ENCODE peak calls at places on chromosomes 11 and 22, in eight cellular contexts. I, P, Z, A, B, O, S and C are unnamed samples.

GRCh38 chr11:128483211-128483788 is 104.1 kb downstream of the ETS1 start:
- DNase-seq in I (peak; percentile 79), P (no peak), Z (no peak), A (no peak), B (no peak), O (no peak), S (no peak), C (no peak)

GRCh38 chr22:42231929-42232328 is 38.5 kb downstream of the TCF20 start:
- DNase-seq in I (no peak), P (no peak), Z (no peak), A (no peak), B (no peak), O (no peak), S (no peak), C (no peak)

GRCh38 chr22:44003776-44004460 is 20.2 kb upstream of the PARVB start:
- DNase-seq in I (no peak), P (no peak), Z (peak; percentile 70), A (peak; percentile 7), B (no peak), O (peak; percentile 37), S (no peak), C (no peak)

GRCh38 chr22:44538071-44538470 is 40.0 kb upstream of the RTL6 start:
- DNase-seq in I (no peak), P (no peak), Z (no peak), A (no peak), B (no peak), O (no peak), S (peak; percentile 3), C (no peak)

GRCh38 chr11:10288316-10288715 is 5.7 kb downstream of the SBF2 start:
- DNase-seq in I (no peak), P (no peak), Z (no peak), A (no peak), B (no peak), O (no peak), S (no peak), C (no peak)

GRCh38 chr11:62726156-62727006 is 876 bp downstream of the HNRNPUL2 start:
- DNase-seq in I (no peak), P (no peak), Z (no peak), A (no peak), B (no peak), O (peak; percentile 29), S (no peak), C (no peak)

GRCh38 chr22:36239150-36239400 is 252 bp downstream of the APOL2 start:
- DNase-seq in I (no peak), P (no peak), Z (no peak), A (no peak), B (peak; percentile 29), O (no peak), S (no peak), C (no peak)

GRCh38 chr11:22625448-22626287 is at the start of gene FANCF:
- DNase-seq in I (peak; percentile 100), P (peak; percentile 97), Z (peak; percentile 99), A (peak; percentile 89), B (peak; percentile 88), O (peak; percentile 96), S (peak; percentile 97), C (peak; percentile 97)

DNA sequence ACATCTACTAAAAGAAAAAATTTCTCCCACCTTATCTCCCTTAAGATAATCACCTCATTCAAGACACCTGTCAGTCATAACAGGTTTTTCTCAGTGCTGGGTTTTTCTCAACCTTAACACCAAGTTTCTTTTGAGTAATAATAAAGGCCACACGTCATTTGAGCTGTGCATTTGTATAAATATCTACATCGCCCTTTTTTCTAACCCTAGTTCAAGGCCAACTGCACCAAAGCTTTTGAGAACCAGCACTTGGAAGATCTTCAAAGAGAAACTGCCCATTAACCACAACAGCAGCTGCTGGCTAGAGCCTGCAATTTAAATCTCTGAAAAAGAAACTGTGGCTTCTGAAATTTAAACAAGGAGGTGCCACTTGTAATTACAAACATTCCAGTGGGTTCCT is 6.9 kb downstream of the CADM1 start:
- DNase-seq in I (peak; percentile 38), P (no peak), Z (no peak), A (no peak), B (no peak), O (no peak), S (peak; percentile 67), C (no peak)
- H3K4me3 ChIP-seq in I (no peak overlapping the region), P (no peak overlapping the region), Z (no peak overlapping the region), A (no peak overlapping the region), B (no peak overlapping the region), O (no peak overlapping the region), S (no peak overlapping the region), C (no peak overlapping the region)

DNA sequence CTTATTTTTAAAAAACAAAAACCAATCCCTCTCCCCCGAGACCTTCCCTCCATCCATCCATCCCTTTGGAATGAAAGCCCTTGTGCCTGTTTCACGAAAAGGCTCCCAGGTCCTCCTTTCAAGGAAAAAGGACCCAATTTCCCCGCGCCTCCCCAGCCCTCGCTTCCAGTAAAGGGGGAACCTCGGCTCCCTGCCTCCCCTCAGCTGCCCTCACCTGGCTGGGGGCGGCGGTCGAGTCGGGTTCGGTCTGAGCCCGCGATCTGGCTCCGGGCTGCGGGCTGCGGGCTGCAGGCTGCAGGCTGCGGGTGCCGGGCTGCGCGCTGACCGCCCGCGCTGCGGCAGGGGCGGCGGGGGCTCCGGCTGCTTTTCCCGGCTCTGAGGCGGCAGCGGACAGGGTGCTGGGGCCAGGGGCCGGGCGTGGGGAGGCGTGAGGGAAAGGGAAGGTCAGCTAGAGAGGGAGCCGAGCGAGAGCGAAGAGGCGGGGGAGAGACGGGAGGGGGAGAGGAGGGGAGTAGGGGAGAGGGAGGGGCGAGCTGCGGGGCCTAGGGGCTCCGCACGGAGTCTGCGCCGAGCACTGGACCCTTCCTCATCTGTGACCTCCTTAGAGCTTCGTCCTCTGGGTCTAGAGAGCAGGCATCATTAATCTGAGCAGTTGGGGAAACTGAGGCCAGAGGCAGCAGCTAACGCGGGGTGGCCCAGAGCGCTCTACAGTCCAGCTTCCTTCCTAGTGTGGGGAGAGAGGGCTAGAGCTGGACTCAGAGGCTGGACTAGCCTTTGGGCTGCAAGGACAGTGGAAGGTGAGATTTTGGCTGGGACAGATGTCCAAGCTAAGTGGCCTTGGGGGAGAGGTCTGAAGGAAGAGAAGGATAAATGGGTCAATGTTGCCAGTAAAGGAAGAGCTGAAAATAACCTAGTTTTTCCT is at the start of gene C1QTNF4:
- DNase-seq in I (no peak), P (no peak), Z (peak; percentile 70), A (no peak), B (peak; percentile 86), O (no peak), S (no peak), C (no peak)
- TF ChIP-seq REST in I (no peak), P (no peak), Z (no peak), A (no peak), B (no peak), O (no peak), S (no peak), C (no peak)

GRCh38 chr11:108669261-108669660 is 4.4 kb downstream of the DDX10 start:
- DNase-seq in I (no peak), P (no peak), Z (no peak), A (no peak), B (no peak), O (no peak), S (no peak), C (no peak)
- TF ChIP-seq POLR2AphosphoS5 in I (no peak), P (no peak), Z (no peak), A (no peak), B (no peak), O (no peak), S (no peak), C (no peak)

GRCh38 chr11:124069429-124070401 is 28.6 kb upstream of the OR10G7 start:
- DNase-seq in I (peak; percentile 13), P (no peak), Z (peak; percentile 86), A (peak; percentile 42), B (peak; percentile 50), O (peak; percentile 68), S (peak; percentile 42), C (peak; percentile 26)
- H3K4me3 ChIP-seq in I (no peak overlapping the region), P (no peak overlapping the region), Z (peak overlapping the region; percentile 53), A (peak overlapping the region; percentile 18), B (peak overlapping the region; percentile 27), O (peak overlapping the region; percentile 41), S (no peak overlapping the region), C (no peak overlapping the region)

GRCh38 chr22:46537946-46538815 is 761 bp upstream of the CELSR1 start:
- DNase-seq in I (no peak), P (no peak), Z (peak; percentile 70), A (no peak), B (peak; percentile 69), O (no peak), S (no peak), C (no peak)
- TF ChIP-seq REST in I (no peak), P (no peak), Z (no peak), A (no peak), B (no peak), O (no peak), S (no peak), C (no peak)

GRCh38 chr11:57758174-57758573 is 3.4 kb upstream of the CTNND1 start:
- DNase-seq in I (no peak), P (no peak), Z (no peak), A (no peak), B (no peak), O (no peak), S (peak; percentile 61), C (no peak)

GRCh38 chr11:57751676-57752253 is at the start of gene BTBD18:
- DNase-seq in I (no peak), P (no peak), Z (peak; percentile 89), A (no peak), B (peak; percentile 67), O (peak; percentile 44), S (peak; percentile 83), C (no peak)

DNA sequence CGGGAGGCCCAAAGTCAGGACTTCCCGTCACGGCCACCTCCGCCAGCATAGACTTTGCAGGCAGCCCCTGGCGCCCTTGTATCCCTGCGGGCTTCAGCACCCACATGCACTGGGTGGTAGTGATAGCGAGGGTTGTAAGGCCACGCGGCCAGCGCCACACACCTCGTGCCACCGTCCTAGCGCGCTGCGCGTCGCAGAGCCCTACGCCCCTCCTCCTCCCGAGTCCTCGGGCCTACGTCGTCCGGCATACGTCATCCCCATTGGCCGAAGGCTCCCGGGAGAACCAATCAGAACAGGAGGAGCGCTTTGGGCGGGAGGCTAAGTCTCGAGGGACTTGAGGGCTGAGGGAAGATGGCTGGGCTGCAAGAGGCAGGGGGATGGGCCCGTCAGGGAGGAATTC is 1.3 kb upstream of the BTBD18 start:
- DNase-seq in I (no peak), P (no peak), Z (peak; percentile 66), A (no peak), B (no peak), O (no peak), S (no peak), C (no peak)
- TF ChIP-seq POLR2AphosphoS5 in I (no peak), P (no peak), Z (no peak), A (no peak), B (no peak), O (no peak), S (no peak), C (no peak)

DNA sequence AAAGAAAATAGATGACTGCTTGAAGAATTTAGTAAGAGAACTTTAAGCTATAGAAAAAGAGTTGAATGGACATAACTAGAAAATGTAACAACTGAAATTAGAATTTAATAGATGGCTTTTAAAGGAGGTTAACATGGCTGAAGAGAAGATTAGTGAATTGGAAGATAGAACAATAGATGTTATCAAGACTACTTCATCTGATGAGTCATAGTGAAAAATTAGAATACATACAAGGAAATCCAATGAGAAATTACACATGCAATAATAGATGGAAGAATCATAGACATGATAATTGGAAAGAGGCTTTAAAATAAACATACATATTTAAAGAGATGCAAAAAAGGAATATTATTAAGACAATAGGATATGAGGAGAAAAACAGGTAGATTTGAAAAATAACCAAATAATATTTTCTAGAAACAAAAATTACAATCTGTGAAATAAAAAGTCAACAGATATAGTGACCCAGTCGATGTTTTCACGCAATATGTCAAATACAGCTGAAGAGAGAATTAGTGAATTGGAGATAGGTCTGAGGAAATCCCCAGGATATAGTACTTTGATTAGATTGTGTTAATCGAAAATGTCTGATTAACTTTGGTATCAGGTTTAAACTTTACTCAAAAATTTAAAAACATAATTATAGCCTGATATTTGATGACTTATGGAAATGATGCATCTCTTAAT is 28.2 kb downstream of the CAT start:
- DNase-seq in I (no peak), P (no peak), Z (no peak), A (no peak), B (no peak), O (no peak), S (no peak), C (no peak)
- H3K4me3 ChIP-seq in I (no peak overlapping the region), P (no peak overlapping the region), Z (no peak overlapping the region), A (no peak overlapping the region), B (no peak overlapping the region), O (no peak overlapping the region), S (no peak overlapping the region), C (no peak overlapping the region)